ENCODE peak calls at places on chromosomes 12 and 14, in four cellular contexts. T, S, M and L are unnamed samples.
A peak's percentile ranks its signal among the peaks of the same experiment; 100 is the strongest.

GRCh38 chr12:76006028-76006916 is 25.3 kb downstream of the PHLDA1 start:
- DNase-seq in T (no peak), S (no peak), M (no peak), L (no peak)

GRCh38 chr12:27207626-27208413 is 36.3 kb upstream of the STK38L start:
- DNase-seq in T (no peak), S (no peak), M (no peak), L (no peak)

GRCh38 chr14:93772263-93772662 is 16.0 kb downstream of the PRIMA1 start:
- DNase-seq in T (no peak), S (no peak), M (no peak), L (no peak)

GRCh38 chr12:86663691-86664090 is 407.5 kb upstream of the MGAT4C start:
- DNase-seq in T (no peak), S (no peak), M (no peak), L (no peak)

GRCh38 chr12:67339530-67339929 is 70.4 kb downstream of the CAND1 start:
- DNase-seq in T (no peak), S (no peak), M (no peak), L (no peak)

GRCh38 chr14:47346849-47347248 is 328.6 kb downstream of the MDGA2 start:
- DNase-seq in T (no peak), S (no peak), M (no peak), L (no peak)

GRCh38 chr12:115918763-115919162 is 358.7 kb downstream of the MED13L start:
- DNase-seq in T (no peak), S (peak; percentile 23), M (no peak), L (no peak)

GRCh38 chr14:103346286-103346685 is 12.2 kb downstream of the EIF5 start:
- DNase-seq in T (no peak), S (no peak), M (no peak), L (no peak)

GRCh38 chr12:25276199-25276937 is 25.6 kb upstream of the KRAS start:
- DNase-seq in T (no peak), S (peak; percentile 82), M (peak; percentile 88), L (peak; percentile 93)

GRCh38 chr14:76936483-76936882 is 92.0 kb downstream of the IRF2BPL start:
- DNase-seq in T (no peak), S (no peak), M (no peak), L (no peak)

GRCh38 chr14:92937229-92937937 is 14.4 kb downstream of the CHGA start:
- DNase-seq in T (no peak), S (peak; percentile 70), M (no peak), L (no peak)

GRCh38 chr12:29726321-29726692 is 57.4 kb downstream of the TMTC1 start:
- DNase-seq in T (no peak), S (no peak), M (no peak), L (peak; percentile 48)

GRCh38 chr12:55736780-55737580 is 5.9 kb upstream of the GDF11 start:
- DNase-seq in T (peak; percentile 81), S (peak; percentile 90), M (no peak), L (peak; percentile 66)

GRCh38 chr14:49897414-49897813 is 4.5 kb downstream of the ARF6 start:
- DNase-seq in T (no peak), S (no peak), M (no peak), L (no peak)
- H3K4me3 ChIP-seq in T (peak overlapping the region; percentile 0), S (peak overlapping the region; percentile 91), M (no peak overlapping the region), L (peak overlapping the region; percentile 96)

DNA sequence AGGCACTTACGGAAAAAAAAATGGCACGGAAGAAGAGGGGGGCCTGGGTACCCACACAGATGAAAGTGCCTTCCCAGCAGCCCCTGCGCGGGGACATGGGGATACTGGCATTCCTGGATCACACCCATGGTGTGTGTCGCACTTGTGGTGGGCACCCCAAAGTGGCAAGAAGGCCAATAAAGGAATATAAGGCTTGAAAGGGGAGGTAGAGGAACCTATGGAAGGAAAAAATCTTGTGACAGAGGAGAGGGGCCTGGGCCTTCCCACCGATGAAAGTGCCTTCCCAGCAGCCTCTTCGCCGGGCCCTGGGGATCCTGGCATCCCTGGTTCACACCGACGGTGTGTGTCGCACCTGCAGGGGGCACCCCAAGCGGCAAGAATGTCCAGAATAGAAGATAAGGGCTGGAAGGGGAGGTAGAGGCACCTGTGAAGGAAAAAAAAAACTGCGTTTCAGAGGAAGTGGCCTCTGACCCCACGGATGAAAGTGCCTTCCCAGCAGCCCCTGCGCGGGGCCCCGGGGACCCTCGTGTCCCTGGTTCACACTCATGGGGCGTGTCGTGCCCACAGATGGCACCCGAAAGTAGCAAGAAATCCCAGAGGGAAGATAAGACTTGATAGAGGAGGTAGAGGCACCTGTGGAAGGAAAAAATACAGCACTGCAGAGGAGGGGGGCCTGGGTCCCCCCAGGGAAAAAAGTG is 284.0 kb downstream of the ALG10 start:
- DNase-seq in T (no peak), S (no peak), M (no peak), L (no peak)
- TF ChIP-seq CTCF in T (no peak), S (peak; percentile 21), M (no peak), L (no peak)

GRCh38 chr12:132188451-132189298 is 44.4 kb downstream of the NOC4L start:
- DNase-seq in T (no peak), S (no peak), M (no peak), L (no peak)

GRCh38 chr12:132186208-132186856 is 42.1 kb downstream of the NOC4L start:
- DNase-seq in T (no peak), S (no peak), M (no peak), L (no peak)

GRCh38 chr12:132187646-132188450 is 43.6 kb downstream of the NOC4L start:
- DNase-seq in T (no peak), S (no peak), M (no peak), L (no peak)

GRCh38 chr12:132185698-132186097 is 41.4 kb downstream of the NOC4L start:
- DNase-seq in T (no peak), S (no peak), M (no peak), L (no peak)

DNA sequence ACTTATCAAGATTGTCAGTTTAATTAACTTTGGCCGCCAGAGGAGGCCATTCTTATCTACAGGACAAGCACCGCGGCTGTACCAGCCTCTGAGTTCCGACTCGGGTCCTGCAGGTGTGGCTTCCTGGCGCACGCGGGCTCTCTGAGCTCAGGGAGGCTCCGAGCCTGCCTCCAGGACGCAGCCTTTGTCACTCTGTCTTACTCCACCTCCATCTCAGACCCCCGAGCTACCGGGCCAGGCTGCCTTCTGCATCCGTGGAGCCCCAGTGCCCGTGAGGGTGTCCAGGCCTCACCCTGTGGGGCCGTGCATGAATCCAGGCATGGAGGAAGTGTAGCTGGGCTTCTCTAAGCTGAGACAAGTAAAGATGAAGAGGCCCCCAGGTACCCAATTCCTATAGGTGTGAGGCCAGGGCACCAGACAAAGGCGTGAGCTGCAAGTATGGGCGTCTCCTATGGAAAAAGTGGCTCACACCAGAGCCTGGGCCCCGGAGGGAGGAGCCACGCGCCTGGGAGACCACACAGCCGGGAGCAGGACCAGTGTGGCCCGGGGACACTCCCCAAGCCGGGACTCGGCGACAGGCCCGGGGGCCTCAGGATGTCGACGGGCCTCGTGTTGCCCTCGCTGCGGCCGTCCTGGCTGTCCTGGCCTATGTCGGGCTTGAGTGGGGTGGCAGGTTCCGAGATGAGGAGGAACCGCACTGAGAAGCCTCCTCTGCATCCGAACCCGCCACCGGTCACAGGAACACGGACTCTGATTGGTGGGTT is 42.8 kb downstream of the NOC4L start:
- DNase-seq in T (no peak), S (peak; percentile 36), M (no peak), L (no peak)
- H3K27ac ChIP-seq in T (no peak overlapping the region), S (no peak overlapping the region), M (no peak overlapping the region), L (no peak overlapping the region)

DNA sequence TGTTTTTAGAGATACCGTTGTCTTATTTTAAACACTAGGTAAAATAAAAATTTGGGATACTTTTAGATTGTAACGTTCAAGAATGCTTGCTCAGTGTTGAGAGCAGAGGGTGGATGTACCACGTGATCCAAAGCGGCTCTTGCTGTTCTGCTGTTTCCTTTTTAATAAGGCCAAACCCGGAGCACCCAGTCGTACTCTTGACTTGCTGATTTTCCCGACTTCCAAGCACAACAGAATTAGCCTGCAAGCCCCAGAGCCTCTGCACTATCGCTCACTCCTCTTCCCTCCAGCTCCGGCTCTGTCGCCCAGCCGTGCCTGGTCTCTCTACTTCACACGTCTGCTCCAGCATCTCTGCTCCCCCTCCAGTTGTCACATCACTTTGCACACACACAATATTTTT is 77.3 kb downstream of the EMP1 start:
- DNase-seq in T (no peak), S (no peak), M (no peak), L (no peak)
- H3K4me3 ChIP-seq in T (no peak overlapping the region), S (no peak overlapping the region), M (no peak overlapping the region), L (no peak overlapping the region)

GRCh38 chr12:82910246-82910893 is 223.7 kb downstream of the TMTC2 start:
- DNase-seq in T (peak; percentile 32), S (no peak), M (no peak), L (no peak)
- TF ChIP-seq CTCF in T (peak; percentile 27), S (no peak), M (no peak), L (no peak)

GRCh38 chr12:129552996-129553750 is 350.7 kb downstream of the TMEM132D start:
- DNase-seq in T (no peak), S (no peak), M (no peak), L (peak; percentile 88)

GRCh38 chr12:129544716-129545115 is 359.1 kb downstream of the TMEM132D start:
- DNase-seq in T (no peak), S (no peak), M (no peak), L (peak; percentile 66)

GRCh38 chr12:129551441-129551840 is 352.4 kb downstream of the TMEM132D start:
- DNase-seq in T (no peak), S (no peak), M (no peak), L (no peak)

GRCh38 chr12:129549656-129550055 is 354.2 kb downstream of the TMEM132D start:
- DNase-seq in T (no peak), S (no peak), M (no peak), L (no peak)

DNA sequence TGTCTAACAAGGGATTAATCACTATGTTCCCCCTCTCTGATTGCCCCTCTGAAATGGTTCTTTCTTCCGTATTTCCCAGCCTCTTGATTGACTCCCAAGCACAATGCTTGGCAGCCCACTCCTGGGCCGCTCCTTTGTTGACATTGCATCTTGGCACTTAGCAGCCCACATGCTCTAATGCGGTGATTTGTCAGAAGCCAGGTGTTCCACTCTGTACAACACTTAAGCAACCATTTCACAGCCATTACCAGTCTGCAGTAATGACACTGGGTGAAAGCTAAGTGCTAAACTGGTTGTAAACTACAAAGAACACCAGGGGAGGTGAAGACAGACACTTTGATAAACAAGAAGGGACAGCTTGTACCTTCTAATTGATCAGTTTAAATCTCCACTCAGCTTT is 353.5 kb downstream of the TMEM132D start:
- DNase-seq in T (peak; percentile 7), S (no peak), M (no peak), L (no peak)
- H3K27ac ChIP-seq in T (no peak overlapping the region), S (no peak overlapping the region), M (no peak overlapping the region), L (no peak overlapping the region)

GRCh38 chr12:113359939-113360748 is 1.8 kb downstream of the PLBD2 start:
- DNase-seq in T (no peak), S (peak; percentile 19), M (no peak), L (peak; percentile 6)
- H3K4me3 ChIP-seq in T (no peak overlapping the region), S (peak overlapping the region; percentile 86), M (peak overlapping the region; percentile 92), L (peak overlapping the region; percentile 92)

DNA sequence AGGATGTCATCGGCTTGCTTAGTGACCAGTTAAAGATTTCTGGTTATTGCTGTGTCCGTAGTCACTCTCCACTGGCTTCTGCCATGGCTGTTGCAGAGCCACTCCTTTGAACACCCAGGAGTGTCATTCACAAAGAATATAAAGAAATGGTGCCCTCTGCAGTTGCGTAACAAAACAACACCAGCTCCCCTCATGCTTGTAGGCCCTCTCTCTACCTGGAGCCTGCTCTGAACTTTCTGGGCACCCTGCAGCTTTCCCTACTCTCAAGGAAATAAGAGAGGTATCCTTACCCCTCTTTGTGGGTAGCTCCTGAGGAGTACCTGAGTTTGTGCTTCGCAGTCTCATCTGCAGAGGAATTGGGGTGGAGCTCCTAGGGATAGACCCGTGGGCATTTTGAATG is 97.3 kb upstream of the TMEM260 start:
- DNase-seq in T (peak; percentile 76), S (peak; percentile 53), M (no peak), L (peak; percentile 19)
- TF ChIP-seq CTCF in T (peak; percentile 65), S (peak; percentile 56), M (peak; percentile 21), L (peak; percentile 40)